ENCODE peak calls at places on chromosomes 4 and X, in five cellular contexts. J is brain microvascular endothelial cell; M is CD4-positive, alpha-beta memory T cell; Z is pancreas; Q is cardiac muscle cell. S is an unnamed sample.

GRCh38 chr4:77172336-77172735 is 15.3 kb downstream of the CCNG2 start:
- DNase-seq in J (peak; percentile 87), M (no peak), Z (no peak), Q (no peak), S (no peak)

GRCh38 chrX:49166914-49167739 is 4.6 kb downstream of the MAGIX start:
- DNase-seq in J (peak; percentile 49), M (peak; percentile 61), Z (no peak), Q (peak; percentile 53), S (peak; percentile 91)

GRCh38 chr4:86818845-86819244 is 30.3 kb downstream of the SLC10A6 start:
- DNase-seq in J (no peak), M (no peak), Z (no peak), Q (no peak), S (no peak)

GRCh38 chr4:10960386-10960785 is 275.8 kb upstream of the CLNK start:
- DNase-seq in J (no peak), M (no peak), Z (no peak), Q (no peak), S (no peak)

GRCh38 chrX:97751735-97752134 is 868.0 kb downstream of the RPA4 start:
- DNase-seq in J (no peak), M (no peak), Z (no peak), Q (no peak), S (no peak)

GRCh38 chr4:176262243-176262642 is 6.8 kb downstream of the ASB5 start:
- DNase-seq in J (no peak), M (no peak), Z (no peak), Q (no peak), S (no peak)

GRCh38 chr4:5078015-5078414 is 26.7 kb downstream of the STK32B start:
- DNase-seq in J (no peak), M (no peak), Z (no peak), Q (no peak), S (no peak)

GRCh38 chrX:132940727-132941162 is 17.7 kb downstream of the HS6ST2 start:
- DNase-seq in J (no peak), M (no peak), Z (no peak), Q (peak; percentile 31), S (no peak)

GRCh38 chr4:184854673-184855072 is 28.9 kb upstream of the ACSL1 start:
- DNase-seq in J (no peak), M (no peak), Z (no peak), Q (no peak), S (no peak)

GRCh38 chr4:54855221-54855854 is 197.6 kb downstream of the KIT start:
- DNase-seq in J (no peak), M (no peak), Z (no peak), Q (no peak), S (no peak)

GRCh38 chrX:38048886-38049285 is 42.5 kb downstream of the SYTL5 start:
- DNase-seq in J (no peak), M (no peak), Z (no peak), Q (no peak), S (no peak)

GRCh38 chr4:96241819-96242218 is 401.9 kb downstream of the PDHA2 start:
- DNase-seq in J (no peak), M (no peak), Z (no peak), Q (no peak), S (no peak)

GRCh38 chrX:22041931-22042530 is 9.9 kb downstream of the PHEX start:
- DNase-seq in J (no peak), M (no peak), Z (no peak), Q (no peak), S (no peak)

GRCh38 chr4:11042760-11043159 is 358.2 kb upstream of the CLNK start:
- DNase-seq in J (no peak), M (no peak), Z (no peak), Q (no peak), S (no peak)

GRCh38 chrX:53438174-53438831 is 4.1 kb upstream of the HSD17B10 start:
- DNase-seq in J (no peak), M (no peak), Z (no peak), Q (no peak), S (no peak)

GRCh38 chr4:13160906-13161305 is 323.2 kb downstream of the RAB28 start:
- DNase-seq in J (peak; percentile 39), M (no peak), Z (no peak), Q (no peak), S (no peak)

GRCh38 chr4:119580293-119580692 is 48.3 kb downstream of the PDE5A start:
- DNase-seq in J (no peak), M (no peak), Z (peak; percentile 37), Q (no peak), S (no peak)

GRCh38 chr4:142705820-142706219 is 140.3 kb downstream of the INPP4B start:
- DNase-seq in J (no peak), M (no peak), Z (no peak), Q (no peak), S (no peak)

GRCh38 chr4:111136438-111136837 is 513.6 kb upstream of the PITX2 start:
- DNase-seq in J (peak; percentile 3), M (no peak), Z (no peak), Q (no peak), S (no peak)

GRCh38 chr4:102438396-102438795 is 62.8 kb upstream of the NFKB1 start:
- DNase-seq in J (peak; percentile 28), M (no peak), Z (no peak), Q (no peak), S (no peak)

GRCh38 chr4:20760053-20760452 is 59.8 kb downstream of the PACRGL start:
- DNase-seq in J (no peak), M (no peak), Z (no peak), Q (peak; percentile 29), S (no peak)

GRCh38 chr4:106967892-106968291 is 68.2 kb downstream of the DKK2 start:
- DNase-seq in J (no peak), M (no peak), Z (no peak), Q (no peak), S (no peak)

GRCh38 chrX:108945883-108946523 is 209.6 kb upstream of the IRS4 start:
- DNase-seq in J (no peak), M (no peak), Z (no peak), Q (no peak), S (no peak)

GRCh38 chr4:84493092-84493850 is 5.8 kb downstream of the NKX6-1 start:
- DNase-seq in J (no peak), M (no peak), Z (no peak), Q (peak; percentile 64), S (peak; percentile 77)

GRCh38 chrX:40068048-40068447 is 29.7 kb downstream of the BCOR start:
- DNase-seq in J (no peak), M (peak; percentile 34), Z (no peak), Q (no peak), S (no peak)

GRCh38 chr4:122917731-122918130 is 4.7 kb downstream of the NUDT6 start:
- DNase-seq in J (no peak), M (no peak), Z (no peak), Q (no peak), S (no peak)

GRCh38 chrX:45134303-45134702 is 66.4 kb downstream of the DIPK2B start:
- DNase-seq in J (no peak), M (no peak), Z (no peak), Q (no peak), S (no peak)

GRCh38 chr4:15702941-15703403 is at the start of gene BST1:
- DNase-seq in J (peak; percentile 71), M (peak; percentile 43), Z (peak; percentile 62), Q (no peak), S (peak; percentile 98)

GRCh38 chrX:106415276-106415895 is 196.4 kb upstream of the RADX start:
- DNase-seq in J (peak; percentile 23), M (peak; percentile 5), Z (no peak), Q (peak; percentile 38), S (no peak)

GRCh38 chr4:72951628-72952027 is 117.9 kb downstream of the COX18 start:
- DNase-seq in J (no peak), M (no peak), Z (no peak), Q (no peak), S (no peak)

GRCh38 chr4:172982151-172982590 is 186.4 kb upstream of the GALNT7 start:
- DNase-seq in J (peak; percentile 84), M (no peak), Z (no peak), Q (no peak), S (no peak)

GRCh38 chr4:70559216-70559830 is 32.7 kb upstream of the AMBN start:
- DNase-seq in J (peak; percentile 28), M (peak; percentile 8), Z (peak; percentile 36), Q (peak; percentile 59), S (no peak)

GRCh38 chr4:79042079-79042674 is 102.9 kb upstream of the PAQR3 start:
- DNase-seq in J (peak; percentile 43), M (no peak), Z (no peak), Q (peak; percentile 72), S (no peak)

GRCh38 chrX:133482345-133483041 is 67.2 kb upstream of the GPC4 start:
- DNase-seq in J (no peak), M (no peak), Z (no peak), Q (no peak), S (no peak)

GRCh38 chr4:169199184-169199583 is 71.6 kb downstream of the SH3RF1 start:
- DNase-seq in J (no peak), M (no peak), Z (no peak), Q (no peak), S (no peak)
- H3K27ac ChIP-seq in J (no peak overlapping the region), M (no peak overlapping the region), Z (no peak overlapping the region), Q (no peak overlapping the region), S (no peak overlapping the region)

DNA sequence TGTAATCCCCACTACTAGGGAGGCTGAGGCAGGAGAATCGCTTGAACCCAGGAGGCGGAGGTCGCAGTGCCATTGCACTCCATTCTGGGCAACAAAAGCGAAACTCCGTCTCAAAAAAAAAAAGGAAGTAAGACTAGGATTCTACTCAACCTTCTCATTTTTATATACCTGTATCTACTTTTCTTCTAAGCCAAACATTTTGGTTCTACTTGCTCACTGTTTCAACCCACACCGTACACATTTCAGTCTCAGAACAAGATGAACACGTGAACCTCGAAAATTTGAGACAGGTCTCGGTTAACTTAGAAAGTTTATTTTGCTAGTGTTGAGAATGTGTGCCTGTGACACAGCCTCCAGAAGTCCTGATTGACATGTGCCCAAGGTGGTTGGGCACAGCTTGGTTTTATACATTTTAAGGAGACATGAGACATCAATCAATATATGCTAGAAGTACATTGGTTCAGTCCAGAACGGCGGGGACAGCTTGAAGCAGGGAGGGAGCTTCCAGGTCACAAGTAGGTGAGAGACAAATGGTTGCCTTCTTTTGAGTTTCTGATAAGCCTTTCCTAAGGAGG is 3.7 kb downstream of the ADD1 start:
- DNase-seq in J (no peak), M (no peak), Z (no peak), Q (no peak), S (no peak)
- H3K27ac ChIP-seq in J (no peak overlapping the region), M (no peak overlapping the region), Z (no peak overlapping the region), Q (no peak overlapping the region), S (peak overlapping the region; percentile 33)

GRCh38 chr4:25861422-25861926 is 1.3 kb downstream of the SEL1L3 start:
- DNase-seq in J (no peak), M (peak; percentile 9), Z (no peak), Q (no peak), S (no peak)
- H3K27ac ChIP-seq in J (peak overlapping the region; percentile 32), M (peak overlapping the region; percentile 87), Z (peak overlapping the region; percentile 82), Q (no peak overlapping the region), S (peak overlapping the region; percentile 85)

DNA sequence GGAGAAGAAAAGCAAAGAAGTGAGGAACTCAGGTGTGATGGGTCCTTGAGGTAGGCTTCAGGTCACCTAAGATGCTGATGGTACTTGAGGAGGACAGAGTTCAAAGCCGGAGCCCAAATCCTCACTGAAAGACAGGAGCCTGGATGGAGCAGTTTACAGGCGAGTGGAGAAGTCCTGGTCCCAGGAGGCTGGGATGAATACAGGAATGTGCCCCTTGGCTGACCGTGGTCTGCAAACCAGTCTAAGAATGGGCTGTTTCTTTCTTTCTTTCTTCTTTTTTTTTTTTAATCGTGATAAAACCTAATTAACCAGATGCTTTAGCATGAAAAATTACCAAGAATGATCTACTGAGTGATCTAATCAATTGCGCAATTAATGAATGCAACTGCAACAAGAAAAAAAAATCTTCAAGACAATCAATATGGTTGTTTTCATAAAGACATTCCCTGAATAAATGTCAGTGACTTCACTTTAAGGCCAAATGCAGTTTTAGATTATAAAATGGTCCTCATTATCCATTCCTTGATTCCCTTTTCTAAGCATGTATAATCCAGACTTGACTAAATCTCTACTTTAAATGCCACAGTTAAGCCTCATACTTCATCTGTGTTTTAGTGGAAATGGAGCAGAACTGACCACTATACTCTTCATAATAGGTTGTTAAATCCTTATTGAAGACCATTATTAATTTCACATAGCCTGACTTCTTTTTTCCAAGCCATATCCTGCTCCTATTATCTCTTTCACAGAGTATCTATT is 51.5 kb upstream of the SETD7 start:
- DNase-seq in J (no peak), M (no peak), Z (no peak), Q (no peak), S (no peak)
- H3K27ac ChIP-seq in J (no peak overlapping the region), M (no peak overlapping the region), Z (no peak overlapping the region), Q (no peak overlapping the region), S (no peak overlapping the region)

S was measured in left lung.